ENCODE peak calls at places on chromosomes 2 and 18, in six cellular contexts. S is HFF-Myc, G is AG10803, C is fibroblast of pulmonary artery, I is pancreas, B is neural progenitor cell. Y is an unnamed sample.

GRCh38 chr18:29434650-29435049 is 1257.7 kb upstream of the CDH2 start:
- DNase-seq in G (peak), B (no peak), S (no peak), I (no peak), C (no peak), Y (no peak)

GRCh38 chr2:223262946-223263345 is 211.0 kb downstream of the KCNE4 start:
- DNase-seq in S (no peak), C (no peak), B (no peak), I (no peak), G (peak), Y (no peak)

GRCh38 chr2:156099382-156099781 is 233.1 kb downstream of the NR4A2 start:
- DNase-seq in I (no peak), G (no peak), B (no peak), C (no peak), S (no peak), Y (no peak)

GRCh38 chr2:144402282-144402681 is 117.6 kb downstream of the ZEB2 start:
- DNase-seq in G (peak), S (no peak), C (no peak), B (no peak), I (no peak), Y (no peak)

GRCh38 chr18:9808190-9808529 is 77.6 kb upstream of the TXNDC2 start:
- DNase-seq in S (no peak), G (no peak), B (no peak), C (no peak), I (no peak), Y (no peak)

GRCh38 chr2:168050377-168050776 is 197.0 kb downstream of the STK39 start:
- DNase-seq in B (peak), G (no peak), C (no peak), I (no peak), S (no peak), Y (no peak)

GRCh38 chr2:18742382-18742781 is 153.0 kb upstream of the NT5C1B start:
- DNase-seq in I (no peak), B (no peak), G (no peak), S (no peak), C (no peak), Y (no peak)

GRCh38 chr18:76621782-76622495 is 126.9 kb upstream of the ZNF516 start:
- DNase-seq in G (peak), I (no peak), C (peak), B (no peak), S (no peak), Y (no peak)

GRCh38 chr18:78579449-78579848 is 400.2 kb upstream of the SALL3 start:
- DNase-seq in C (no peak), B (no peak), I (no peak), G (no peak), S (no peak), Y (no peak)

GRCh38 chr2:213159768-213160167 is 8.4 kb upstream of the IKZF2 start:
- DNase-seq in C (no peak), S (no peak), B (no peak), I (no peak), G (no peak), Y (no peak)

GRCh38 chr2:8627019-8627691 is 54.7 kb upstream of the ID2 start:
- DNase-seq in I (no peak), G (no peak), B (no peak), S (no peak), C (no peak), Y (no peak)

GRCh38 chr2:224031358-224031970 is 7.6 kb downstream of the SERPINE2 start:
- DNase-seq in G (no peak), I (no peak), C (no peak), S (no peak), B (no peak), Y (no peak)

GRCh38 chr2:221353191-221353590 is 218.9 kb downstream of the EPHA4 start:
- DNase-seq in G (no peak), C (no peak), B (no peak), S (no peak), I (no peak), Y (no peak)

GRCh38 chr18:59540819-59541218 is 156.4 kb downstream of the CCBE1 start:
- DNase-seq in G (peak), C (peak), S (no peak), B (no peak), I (no peak), Y (no peak)

GRCh38 chr18:39675358-39675757 is 2109.8 kb upstream of the CELF4 start:
- DNase-seq in G (peak), I (no peak), S (peak), C (peak), B (no peak), Y (peak)

GRCh38 chr18:60865801-60866200 is 467.4 kb upstream of the CDH20 start:
- DNase-seq in C (peak), I (no peak), B (no peak), S (no peak), G (no peak), Y (no peak)

GRCh38 chr2:2875831-2876230 is 501.8 kb downstream of the EIPR1 start:
- DNase-seq in G (no peak), S (no peak), B (no peak), I (no peak), C (no peak), Y (no peak)

GRCh38 chr2:62824378-62824777 is 118.9 kb downstream of the EHBP1 start:
- DNase-seq in I (no peak), G (no peak), C (no peak), B (no peak), S (no peak), Y (no peak)

GRCh38 chr18:49664086-49664890 is 102.4 kb downstream of the LIPG start:
- DNase-seq in S (no peak), B (no peak), C (peak), G (no peak), I (no peak), Y (no peak)

GRCh38 chr18:55856191-55856590 is 268.2 kb upstream of the TCF4 start:
- DNase-seq in I (no peak), G (peak), S (peak), B (no peak), C (peak), Y (peak)

GRCh38 chr18:34789768-34790344 is 79.8 kb downstream of the DTNA start:
- DNase-seq in G (no peak), B (no peak), I (no peak), S (no peak), C (no peak), Y (no peak)

GRCh38 chr2:20052229-20052871 is 922 bp upstream of the LAPTM4A start:
- DNase-seq in C (peak), B (no peak), I (no peak), S (no peak), G (peak), Y (no peak)

GRCh38 chr2:234823877-234824376 is 127.9 kb upstream of the SH3BP4 start:
- DNase-seq in B (peak), S (peak), G (peak), C (peak), I (peak), Y (peak)

GRCh38 chr2:168997794-168998193 is 33.3 kb downstream of the ABCB11 start:
- DNase-seq in S (no peak), G (no peak), B (no peak), C (no peak), I (no peak), Y (peak)

GRCh38 chr2:173346035-173346434 is 8.6 kb upstream of the CDCA7 start:
- DNase-seq in I (no peak), G (no peak), S (no peak), B (peak), C (no peak), Y (no peak)

GRCh38 chr2:216235462-216235861 is 126.3 kb downstream of the XRCC5 start:
- DNase-seq in I (no peak), G (no peak), C (no peak), S (no peak), B (no peak), Y (no peak)

DNA sequence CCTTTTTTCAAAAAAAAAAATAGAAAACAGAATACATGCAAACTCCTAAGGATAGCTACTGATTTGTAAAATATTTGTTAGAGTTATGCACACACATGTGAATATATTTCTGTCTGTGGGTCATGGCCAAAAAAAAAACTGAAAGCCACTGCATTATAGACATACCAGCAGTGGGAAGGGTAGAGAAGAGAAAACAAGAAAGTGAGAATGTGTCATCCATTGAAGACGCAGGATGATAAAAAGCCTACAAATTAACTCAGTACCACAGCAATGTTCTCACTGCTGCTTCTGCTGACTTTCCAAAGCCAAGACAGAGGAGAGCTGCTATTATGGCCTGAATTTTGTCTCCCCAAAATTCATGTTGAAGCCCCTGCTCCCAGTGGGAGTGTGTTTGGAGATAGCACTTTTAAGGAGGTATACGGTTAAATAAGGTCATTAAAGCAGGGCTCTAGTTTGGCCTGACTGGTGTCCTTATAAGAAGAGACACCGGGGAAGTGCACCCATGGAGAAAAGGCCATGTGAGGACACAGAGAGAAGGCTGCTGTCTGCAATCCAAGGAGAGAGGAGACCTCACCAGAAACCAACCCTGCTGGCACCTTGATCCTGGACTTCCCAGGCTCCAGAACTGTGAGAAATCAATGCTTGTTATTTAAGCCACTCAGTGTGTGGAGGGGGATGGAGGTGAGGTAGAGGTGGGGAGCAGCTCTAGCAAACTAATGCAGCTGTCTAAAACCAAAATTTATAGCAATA is 61.8 kb downstream of the RPL31 start:
- DNase-seq in G (peak), S (no peak), C (peak), B (no peak), I (no peak), Y (peak)
- H3K4me3 ChIP-seq in G (no peak), S (no peak), C (no peak), B (no peak), I (no peak), Y (no peak)

DNA sequence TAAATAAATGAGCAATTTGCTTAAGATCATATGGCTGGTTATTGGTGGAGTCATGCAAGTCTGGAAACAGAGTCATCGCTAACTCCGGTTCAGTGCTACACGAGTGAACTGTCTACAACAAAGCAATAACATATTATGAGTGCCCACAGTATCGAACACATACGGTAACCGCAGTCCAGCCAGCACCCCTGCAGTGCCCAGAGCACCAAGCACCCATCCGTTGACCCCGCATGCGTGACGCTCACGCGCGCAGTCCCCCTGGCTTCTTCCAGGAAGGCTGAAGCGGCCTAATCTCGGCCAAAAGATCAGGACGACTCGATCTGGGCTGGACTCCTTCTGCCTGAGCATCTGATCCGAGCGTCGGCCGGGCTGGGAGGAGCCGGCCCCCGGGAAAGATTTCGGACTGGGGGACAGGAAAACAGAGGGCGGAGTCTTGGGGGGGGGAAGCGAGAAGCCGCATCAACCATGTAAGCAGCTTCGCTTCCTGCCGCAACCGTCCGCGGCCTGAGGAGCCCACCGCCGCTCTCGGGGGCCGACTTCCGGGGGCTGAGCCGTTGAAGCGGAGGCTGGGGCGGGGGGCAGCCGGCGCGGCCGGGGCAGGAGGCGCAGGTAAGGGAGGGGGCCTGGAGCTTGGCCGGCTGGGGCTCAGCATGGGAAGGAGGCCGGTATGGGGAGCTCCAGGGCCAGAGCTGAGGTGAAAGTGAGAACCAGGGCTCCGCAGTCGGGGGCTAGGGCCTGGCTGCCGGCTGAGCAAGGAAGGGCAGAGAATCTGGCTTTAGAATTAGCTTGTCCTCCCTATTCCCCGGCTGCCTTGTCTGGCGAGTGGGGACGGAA is at the start of gene PIKFYVE:
- DNase-seq in I (peak), G (peak), B (peak), S (peak), C (peak), Y (peak)
- TF ChIP-seq CTCF in I (no peak), G (no peak), B (no peak), S (no peak), C (no peak), Y (no peak)

GRCh38 chr2:9770308-9771100 is 72.8 kb upstream of the TAF1B start:
- DNase-seq in I (peak), C (peak), B (peak), S (no peak), G (peak), Y (peak)
- H3K4me3 ChIP-seq in I (no peak), C (no peak), B (no peak), S (no peak), G (no peak), Y (no peak)

DNA sequence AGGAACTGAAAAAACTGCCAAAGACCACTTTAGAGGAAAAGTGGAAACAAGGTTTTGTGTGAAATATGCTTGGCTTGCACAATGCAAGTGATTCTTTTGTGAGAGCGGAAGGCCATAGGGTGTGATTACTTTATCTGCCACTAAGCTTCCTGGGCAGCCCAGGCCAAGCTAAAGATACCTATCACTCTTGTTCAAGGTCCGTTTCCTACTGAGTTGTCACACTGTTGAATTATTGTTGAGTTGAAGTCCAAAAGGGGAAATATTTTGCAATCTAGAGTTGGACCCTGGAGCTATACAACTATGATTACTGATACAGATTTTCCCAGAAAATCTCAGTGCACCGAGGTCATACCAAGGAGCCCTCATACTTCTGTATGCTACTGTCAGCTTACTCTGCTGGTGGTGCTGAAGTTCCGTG is 72.7 kb upstream of the CTAGE1 start:
- DNase-seq in B (no peak), G (no peak), S (no peak), I (no peak), C (no peak), Y (no peak)
- TF ChIP-seq CTCF in B (no peak), G (no peak), S (no peak), I (no peak), C (no peak), Y (no peak)

GRCh38 chr2:118774458-118775133 is 72.9 kb downstream of the EN1 start:
- DNase-seq in S (no peak), B (peak), C (peak), G (peak), I (peak), Y (peak)
- H3K4me3 ChIP-seq in S (peak), B (peak), C (peak), G (peak), I (peak), Y (peak)

Y was measured in astrocyte of the cerebellum.